ENCODE peak calls at places on chromosome 10, in nine cellular contexts. V, O, A, J, T, S, E, B and R are unnamed samples.

GRCh38 chr10:120172371-120172770 is 279.8 kb downstream of the SEC23IP start:
- DNase-seq in J (no peak), E (no peak), V (no peak), B (no peak), A (no peak), O (no peak), S (no peak), T (no peak), R (no peak)

GRCh38 chr10:12470719-12471118 is 121.4 kb downstream of the CAMK1D start:
- DNase-seq in J (no peak), S (no peak), B (no peak), O (no peak), E (no peak), T (no peak), A (no peak), V (no peak), R (no peak)

GRCh38 chr10:89303161-89303560 is 1.3 kb downstream of the IFIT2 start:
- DNase-seq in A (no peak), T (no peak), J (no peak), V (no peak), O (no peak), B (no peak), E (no peak), S (no peak), R (no peak)

GRCh38 chr10:114691442-114691941 is 33.4 kb upstream of the ABLIM1 start:
- DNase-seq in S (no peak), B (no peak), E (no peak), A (no peak), O (peak; percentile 80), J (no peak), T (no peak), V (no peak), R (no peak)

GRCh38 chr10:90917231-90917967 is 3.5 kb downstream of the ANKRD1 start:
- DNase-seq in T (no peak), E (no peak), V (no peak), A (no peak), S (no peak), B (no peak), J (no peak), O (no peak), R (peak; percentile 94)

GRCh38 chr10:95290446-95290800 is 380 bp downstream of the PDLIM1 start:
- DNase-seq in A (no peak), T (no peak), O (no peak), B (no peak), J (peak; percentile 56), V (no peak), E (no peak), S (no peak), R (no peak)

GRCh38 chr10:69057951-69058297 is 30.0 kb upstream of the SRGN start:
- DNase-seq in O (peak; percentile 50), B (no peak), A (no peak), S (no peak), T (no peak), V (no peak), J (no peak), E (no peak), R (no peak)

GRCh38 chr10:126813432-126813831 is 91.8 kb upstream of the DOCK1 start:
- DNase-seq in V (no peak), J (no peak), A (no peak), O (no peak), T (no peak), S (no peak), E (no peak), B (no peak), R (no peak)

GRCh38 chr10:21505711-21506278 is 19.7 kb downstream of the SKIDA1 start:
- DNase-seq in B (no peak), S (no peak), T (no peak), O (no peak), A (no peak), E (no peak), V (no peak), J (peak; percentile 54), R (no peak)
- H3K4me3 ChIP-seq in B (no peak overlapping the region), S (no peak overlapping the region), T (no peak overlapping the region), O (no peak overlapping the region), A (no peak overlapping the region), E (no peak overlapping the region), V (no peak overlapping the region), J (peak overlapping the region; percentile 99), R (no peak overlapping the region)

DNA sequence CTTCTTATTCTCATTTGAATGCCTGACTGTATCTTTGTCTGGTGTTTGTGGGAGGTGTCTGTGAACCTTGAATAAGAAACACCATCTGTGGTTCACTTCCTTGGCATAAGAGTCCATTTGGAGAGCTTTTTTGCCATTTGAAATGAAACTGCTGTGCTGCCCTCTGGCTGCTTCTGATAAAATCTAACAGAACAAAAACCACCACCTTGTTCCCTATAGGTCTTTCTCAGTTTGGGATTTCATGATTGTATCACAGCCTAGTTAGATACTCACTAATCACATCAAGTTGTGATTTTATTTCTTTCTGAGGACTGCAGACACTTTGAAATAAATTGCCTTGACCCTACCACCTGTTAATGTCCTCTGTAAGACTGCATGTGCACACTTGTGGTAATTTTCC is 102.7 kb upstream of the FAM13C start:
- DNase-seq in S (no peak), B (no peak), A (no peak), E (no peak), J (peak; percentile 23), V (no peak), O (peak; percentile 53), T (no peak), R (peak; percentile 13)
- TF ChIP-seq CTCF in S (no peak), B (no peak), A (no peak), E (no peak), J (peak; percentile 44), V (peak; percentile 51), O (peak; percentile 40), T (no peak), R (peak; percentile 50)

DNA sequence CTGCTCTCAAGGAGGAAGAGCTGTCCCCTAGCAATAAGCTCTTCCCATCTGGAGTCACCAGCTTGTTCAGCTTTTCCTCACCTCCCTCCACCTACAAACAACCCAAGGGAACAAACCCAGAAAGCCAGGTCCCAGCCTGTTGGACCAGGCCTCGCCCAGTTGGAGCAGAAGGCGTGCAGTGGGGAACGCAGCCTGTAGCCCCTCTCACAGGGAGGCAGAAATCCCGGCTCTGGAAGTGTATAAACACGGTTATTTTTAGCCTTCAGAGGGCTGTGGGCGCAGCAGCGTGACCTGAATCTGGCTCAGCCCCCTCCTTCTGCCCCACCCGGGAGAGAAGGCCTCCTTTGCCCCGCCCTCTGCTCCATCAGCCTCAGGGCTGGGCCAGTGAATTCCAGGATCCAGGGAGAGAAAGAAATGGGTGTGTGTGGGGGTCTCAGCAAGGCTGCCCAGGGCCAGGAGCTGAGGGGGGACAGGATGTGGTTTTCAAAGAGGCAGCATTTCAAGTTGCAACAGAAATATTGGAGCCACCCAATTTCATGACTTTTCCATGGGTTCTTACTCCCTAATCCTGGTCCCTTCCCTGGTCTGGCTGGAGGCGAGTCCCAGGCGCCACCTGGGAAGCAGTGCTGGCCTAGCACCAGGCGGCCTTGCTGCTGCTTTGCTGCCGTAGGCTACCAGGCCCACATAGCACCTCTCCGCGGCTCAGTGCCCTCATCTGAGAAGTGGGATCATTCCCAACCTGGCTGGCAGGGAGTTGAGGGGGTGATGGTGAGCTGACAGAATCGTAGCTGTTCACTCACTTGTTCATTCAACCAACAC is 33.5 kb downstream of the ZMIZ1 start:
- DNase-seq in J (peak; percentile 50), A (no peak), B (peak; percentile 86), O (peak; percentile 66), S (no peak), V (peak; percentile 78), T (peak; percentile 66), E (peak; percentile 75), R (no peak)
- H3K4me3 ChIP-seq in J (no peak overlapping the region), A (no peak overlapping the region), B (no peak overlapping the region), O (no peak overlapping the region), S (no peak overlapping the region), V (no peak overlapping the region), T (no peak overlapping the region), E (no peak overlapping the region), R (no peak overlapping the region)

DNA sequence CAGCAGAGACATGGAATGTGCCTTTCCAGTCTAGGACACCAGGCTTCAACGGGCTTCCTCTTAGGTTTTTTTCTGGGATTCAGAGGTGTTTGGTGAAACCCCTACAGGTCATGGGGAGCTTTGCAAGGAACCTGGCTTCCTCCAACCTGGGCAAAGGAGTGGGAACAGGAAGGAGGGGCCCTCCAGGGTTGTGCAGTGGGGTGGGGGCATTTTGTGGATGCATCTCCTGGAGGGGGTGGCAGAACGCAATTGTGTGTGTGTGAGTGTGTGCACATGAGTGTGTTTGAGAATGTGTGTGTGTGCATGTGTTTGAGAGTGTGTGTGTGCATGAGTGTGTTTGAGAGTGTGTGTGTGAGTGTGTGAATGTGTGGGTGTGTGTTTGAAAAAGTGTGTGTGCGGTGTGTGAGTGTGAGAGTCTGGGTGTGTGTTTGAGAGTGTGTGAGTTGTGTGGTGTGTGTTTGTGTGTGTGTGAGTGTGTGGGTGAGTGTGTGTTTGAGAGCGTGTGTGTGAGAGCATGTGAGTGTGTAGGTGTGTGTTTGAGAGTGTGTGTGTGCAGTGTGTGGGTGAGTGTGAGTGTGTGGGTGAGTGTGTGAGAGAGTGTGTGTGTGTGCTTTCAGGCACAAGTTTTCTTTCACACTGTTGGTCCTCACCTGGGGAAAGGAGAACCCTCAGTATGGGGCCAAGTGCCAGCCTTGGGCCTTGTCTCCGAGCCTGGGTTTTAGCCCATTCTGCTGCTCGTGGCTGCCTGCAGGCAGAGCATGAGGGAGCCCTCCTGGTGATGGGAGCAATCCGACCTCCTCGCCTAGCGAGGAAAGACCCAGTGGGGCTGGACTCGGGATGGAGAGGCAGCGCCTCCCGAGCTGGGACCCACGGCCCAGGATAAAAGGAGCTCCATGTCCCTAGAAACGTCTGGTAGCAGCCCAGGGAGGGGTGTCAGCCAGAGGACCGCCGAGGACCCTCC is 35.5 kb downstream of the CDH23 start:
- DNase-seq in O (no peak), E (no peak), J (peak; percentile 42), V (no peak), S (no peak), A (no peak), B (no peak), T (no peak), R (no peak)
- TF ChIP-seq CTCF in O (no peak), E (no peak), J (peak; percentile 44), V (no peak), S (no peak), A (no peak), B (no peak), T (no peak), R (no peak)

GRCh38 chr10:73359492-73359891 is 828 bp upstream of the CFAP70 start:
- DNase-seq in T (no peak), B (no peak), V (no peak), E (no peak), S (no peak), J (no peak), A (no peak), O (no peak), R (no peak)

GRCh38 chr10:73358331-73359279 is at the start of gene CFAP70:
- DNase-seq in A (peak; percentile 94), S (peak; percentile 96), B (peak; percentile 93), T (peak; percentile 92), O (peak; percentile 95), J (peak; percentile 98), E (peak; percentile 91), V (peak; percentile 95), R (peak; percentile 96)

GRCh38 chr10:73357821-73358220 is 843 bp downstream of the CFAP70 start:
- DNase-seq in E (no peak), V (no peak), J (no peak), S (no peak), A (no peak), B (no peak), O (no peak), T (no peak), R (no peak)
- H3K4me3 ChIP-seq in E (peak overlapping the region; percentile 57), V (peak overlapping the region; percentile 76), J (peak overlapping the region; percentile 77), S (peak overlapping the region; percentile 75), A (peak overlapping the region; percentile 73), B (peak overlapping the region; percentile 69), O (peak overlapping the region; percentile 71), T (peak overlapping the region; percentile 66), R (peak overlapping the region; percentile 76)